ENCODE peak calls at places on chromosome 1, in four cellular contexts. O is germinal center, U is ELF-1, T is fibroblast of lung. D is an unnamed sample.

GRCh38 chr1:59333626-59334277 is 36.9 kb downstream of the FGGY start:
- DNase-seq in T (no peak), U (no peak), O (no peak), D (no peak)

GRCh38 chr1:2968471-2968881 is 52.8 kb upstream of the ACTRT2 start:
- DNase-seq in O (no peak), T (no peak), U (no peak), D (no peak)

GRCh38 chr1:153959454-153959853 is 1.0 kb upstream of the CRTC2 start:
- DNase-seq in U (peak), T (no peak), O (no peak), D (no peak)

GRCh38 chr1:191615422-191615821 is 542.8 kb upstream of the RGS18 start:
- DNase-seq in O (no peak), T (no peak), U (no peak), D (no peak)

GRCh38 chr1:182046763-182047162 is 14.7 kb downstream of the ZNF648 start:
- DNase-seq in T (no peak), O (no peak), U (no peak), D (no peak)

GRCh38 chr1:58119971-58120370 is 426.6 kb downstream of the OMA1 start:
- DNase-seq in O (no peak), T (no peak), U (no peak), D (no peak)

GRCh38 chr1:69915347-69915746 is 290.0 kb downstream of the LRRC40 start:
- DNase-seq in T (peak), U (no peak), O (no peak), D (no peak)

GRCh38 chr1:203598736-203599135 is 27.9 kb upstream of the ATP2B4 start:
- DNase-seq in O (no peak), T (no peak), U (peak), D (no peak)

GRCh38 chr1:224767031-224767430 is 150.9 kb downstream of the CNIH3 start:
- DNase-seq in U (no peak), O (no peak), T (no peak), D (no peak)

GRCh38 chr1:199422206-199422605 is 605.3 kb upstream of the NR5A2 start:
- DNase-seq in T (peak), O (no peak), U (peak), D (no peak)

GRCh38 chr1:211830330-211831142 is at the start of gene LPGAT1:
- DNase-seq in T (peak), U (peak), O (peak), D (peak)

GRCh38 chr1:223189903-223190724 is 47.1 kb upstream of the TLR5 start:
- DNase-seq in O (no peak), U (no peak), T (peak), D (no peak)

GRCh38 chr1:1310476-1311053 is 2.2 kb downstream of the PUSL1 start:
- DNase-seq in O (no peak), T (no peak), U (no peak), D (no peak)

GRCh38 chr1:151815716-151816327 is 10.6 kb upstream of the LINGO4 start:
- DNase-seq in U (no peak), O (no peak), T (no peak), D (no peak)

GRCh38 chr1:31795801-31796621 is 19.8 kb downstream of the SPOCD1 start:
- DNase-seq in O (no peak), U (no peak), T (peak), D (peak)

GRCh38 chr1:165116732-165117131 is 239.8 kb downstream of the LMX1A start:
- DNase-seq in U (no peak), T (peak), O (no peak), D (peak)

GRCh38 chr1:45013551-45014209 is 1.6 kb downstream of the UROD start:
- DNase-seq in T (no peak), O (no peak), U (no peak), D (no peak)

GRCh38 chr1:208213786-208214185 is 30.4 kb downstream of the PLXNA2 start:
- DNase-seq in O (no peak), U (no peak), T (no peak), D (no peak)

GRCh38 chr1:189619682-189620332 is 857.9 kb downstream of the BRINP3 start:
- DNase-seq in T (peak), U (no peak), O (no peak), D (peak)

GRCh38 chr1:23790696-23791433 is at the start of gene LYPLA2:
- DNase-seq in U (peak), O (peak), T (peak), D (peak)